ENCODE peak calls at places on chromosomes 7 and 10, in nine cellular contexts. V is astrocyte of the spinal cord, E is astrocyte of the cerebellum, N is HFF-Myc, F is cardiac fibroblast, G is PC-9, C is tibial artery, Q is adrenal gland, T is body of pancreas. J is an unnamed sample.

GRCh38 chr10:127908958-127909267 is 2.0 kb downstream of the PTPRE start:
- DNase-seq in V (no peak), E (no peak), N (no peak), F (no peak), G (no peak), C (no peak), Q (no peak), T (no peak), J (no peak)

GRCh38 chr10:79128241-79128922 is 59.6 kb downstream of the ZMIZ1 start:
- DNase-seq in V (no peak), E (no peak), N (no peak), F (no peak), G (no peak), C (no peak), Q (no peak), T (no peak), J (no peak)

GRCh38 chr10:50788951-50789904 is 49.5 kb downstream of the ASAH2B start:
- DNase-seq in V (peak; percentile 42), E (peak; percentile 57), N (no peak), F (peak; percentile 69), G (peak; percentile 47), C (no peak), Q (no peak), T (peak; percentile 28), J (no peak)

GRCh38 chr7:19146699-19147098 is 1.5 kb upstream of the FERD3L start:
- DNase-seq in V (peak; percentile 53), E (peak; percentile 31), N (peak; percentile 5), F (peak; percentile 52), G (no peak), C (no peak), Q (no peak), T (no peak), J (no peak)

GRCh38 chr10:109743141-109744120 is 179.9 kb downstream of the XPNPEP1 start:
- DNase-seq in V (no peak), E (no peak), N (no peak), F (peak; percentile 35), G (no peak), C (no peak), Q (no peak), T (no peak), J (no peak)

GRCh38 chr10:25865267-25865666 is 68.8 kb upstream of the MYO3A start:
- DNase-seq in V (no peak), E (no peak), N (no peak), F (no peak), G (no peak), C (no peak), Q (no peak), T (no peak), J (no peak)

GRCh38 chr7:156160811-156161210 is 348.5 kb upstream of the SHH start:
- DNase-seq in V (no peak), E (no peak), N (no peak), F (no peak), G (no peak), C (no peak), Q (no peak), T (no peak), J (no peak)

GRCh38 chr10:46020871-46021553 is 9.4 kb downstream of the NCOA4 start:
- DNase-seq in V (peak; percentile 55), E (no peak), N (no peak), F (peak; percentile 93), G (peak; percentile 92), C (no peak), Q (no peak), T (no peak), J (no peak)

GRCh38 chr10:71133710-71134686 is 78.4 kb upstream of the UNC5B start:
- DNase-seq in V (no peak), E (no peak), N (no peak), F (no peak), G (peak; percentile 28), C (no peak), Q (no peak), T (no peak), J (no peak)

GRCh38 chr10:110216942-110217341 is 9.5 kb downstream of the MXI1 start:
- DNase-seq in V (no peak), E (no peak), N (no peak), F (no peak), G (no peak), C (no peak), Q (peak; percentile 44), T (no peak), J (no peak)

GRCh38 chr7:137674064-137674463 is 172.7 kb downstream of the DGKI start:
- DNase-seq in V (no peak), E (no peak), N (no peak), F (no peak), G (no peak), C (no peak), Q (no peak), T (no peak), J (no peak)

GRCh38 chr7:116173051-116174028 is 37.0 kb upstream of the TES start:
- DNase-seq in V (peak; percentile 77), E (peak; percentile 46), N (peak; percentile 72), F (peak; percentile 85), G (peak; percentile 48), C (no peak), Q (peak; percentile 12), T (no peak), J (no peak)

GRCh38 chr10:23343591-23344225 is 889 bp downstream of the C10orf67 start:
- DNase-seq in V (peak; percentile 30), E (no peak), N (no peak), F (no peak), G (peak; percentile 38), C (peak; percentile 22), Q (peak; percentile 29), T (peak; percentile 74), J (no peak)
- H3K4me3 ChIP-seq in V (peak overlapping the region; percentile 54), E (peak overlapping the region; percentile 56), N (peak overlapping the region; percentile 60), F (peak overlapping the region; percentile 56), G (peak overlapping the region; percentile 55), C (peak overlapping the region; percentile 46), Q (no peak overlapping the region), T (no peak overlapping the region), J (peak overlapping the region; percentile 76)

DNA sequence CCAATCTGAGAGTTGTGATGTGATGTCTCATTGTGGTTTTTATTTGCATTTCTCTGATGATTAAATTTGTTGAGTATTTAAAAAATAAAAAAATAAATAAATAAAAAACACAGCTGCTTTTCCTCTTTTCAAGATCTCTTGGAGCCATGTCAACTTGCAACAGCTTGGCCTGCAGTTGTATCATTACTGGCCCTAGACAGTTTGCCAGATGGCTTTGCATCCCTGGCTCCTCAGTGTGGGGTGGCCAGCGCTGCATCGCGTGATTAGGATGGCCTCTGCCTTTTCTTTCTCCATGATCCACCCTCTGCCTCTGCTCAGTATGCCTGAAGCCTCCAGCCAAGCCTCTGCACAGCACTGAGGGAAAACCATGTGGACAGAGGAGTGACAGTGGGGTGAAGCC is 96.8 kb downstream of the PPP1R3C start:
- DNase-seq in V (no peak), E (no peak), N (no peak), F (peak; percentile 55), G (no peak), C (peak; percentile 58), Q (peak; percentile 13), T (peak; percentile 27), J (no peak)
- TF ChIP-seq CTCF in V (no peak), E (no peak), N (no peak), F (no peak), G (no peak), C (no peak), Q (no peak), T (no peak), J (no peak)

GRCh38 chr10:6384847-6385246 is 182.1 kb downstream of the PFKFB3 start:
- DNase-seq in V (no peak), E (no peak), N (no peak), F (no peak), G (no peak), C (no peak), Q (no peak), T (no peak), J (no peak)

GRCh38 chr10:6384031-6384430 is 181.3 kb downstream of the PFKFB3 start:
- DNase-seq in V (no peak), E (no peak), N (no peak), F (no peak), G (no peak), C (no peak), Q (no peak), T (no peak), J (no peak)

GRCh38 chr10:6383099-6383812 is 180.5 kb downstream of the PFKFB3 start:
- DNase-seq in V (peak; percentile 66), E (no peak), N (no peak), F (peak; percentile 52), G (no peak), C (no peak), Q (peak; percentile 61), T (no peak), J (no peak)

GRCh38 chr10:6379015-6379776 is 176.5 kb downstream of the PFKFB3 start:
- DNase-seq in V (no peak), E (no peak), N (no peak), F (no peak), G (no peak), C (no peak), Q (no peak), T (no peak), J (no peak)

GRCh38 chr10:6382081-6382480 is 179.3 kb downstream of the PFKFB3 start:
- DNase-seq in V (peak; percentile 68), E (no peak), N (peak; percentile 62), F (peak; percentile 68), G (no peak), C (no peak), Q (peak; percentile 50), T (no peak), J (no peak)
- H3K4me3 ChIP-seq in V (no peak overlapping the region), E (no peak overlapping the region), N (no peak overlapping the region), F (no peak overlapping the region), G (no peak overlapping the region), C (no peak overlapping the region), Q (no peak overlapping the region), T (no peak overlapping the region), J (no peak overlapping the region)

GRCh38 chr10:60254776-60255175 is 134.9 kb downstream of the ANK3 start:
- DNase-seq in V (no peak), E (no peak), N (no peak), F (no peak), G (no peak), C (no peak), Q (no peak), T (no peak), J (no peak)

GRCh38 chr10:60257767-60258428 is 131.8 kb downstream of the ANK3 start:
- DNase-seq in V (no peak), E (no peak), N (no peak), F (no peak), G (no peak), C (no peak), Q (no peak), T (no peak), J (no peak)

GRCh38 chr10:60253490-60253889 is 136.2 kb downstream of the ANK3 start:
- DNase-seq in V (no peak), E (no peak), N (no peak), F (no peak), G (no peak), C (no peak), Q (no peak), T (no peak), J (no peak)

GRCh38 chr10:60258429-60258797 is 131.3 kb downstream of the ANK3 start:
- DNase-seq in V (no peak), E (no peak), N (no peak), F (no peak), G (no peak), C (no peak), Q (no peak), T (no peak), J (no peak)

DNA sequence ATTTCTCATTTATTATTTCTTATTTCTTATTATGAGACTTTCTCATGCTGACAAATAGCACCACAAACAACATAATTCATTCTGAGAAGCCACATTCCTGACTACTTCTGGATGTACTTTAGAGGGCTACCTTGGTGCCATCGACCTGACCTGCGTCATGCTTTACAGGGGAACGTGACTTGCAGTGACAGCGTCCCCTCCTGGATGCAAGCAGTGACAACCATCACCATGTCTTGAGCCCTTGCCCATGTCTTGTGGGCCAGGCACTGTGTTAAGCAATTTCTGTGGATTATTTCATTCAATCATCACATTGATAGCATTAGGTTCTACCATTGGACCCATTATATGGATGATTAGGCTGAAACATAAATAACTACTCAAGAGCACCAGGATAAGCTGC is 137.0 kb downstream of the ANK3 start:
- DNase-seq in V (no peak), E (no peak), N (no peak), F (no peak), G (no peak), C (no peak), Q (no peak), T (no peak), J (no peak)
- TF ChIP-seq CTCF in V (peak; percentile 1), E (no peak), N (no peak), F (no peak), G (no peak), C (no peak), Q (no peak), T (no peak), J (no peak)

J was measured in epithelial cell of proximal tubule.